ENCODE peak calls at places on chromosome 15, in four cellular contexts. One of them, this sample, is unnamed.

GRCh38 chr15:62940359-62940754 is 102.2 kb upstream of the TPM1 start:
- DNase-seq in mesothelial cell of epicardium: no peak
- DNase-seq in WTC11: no peak
- DNase-seq in transverse colon: no peak
- DNase-seq in this sample: no peak

GRCh38 chr15:36428102-36428845 is 151.2 kb upstream of the CDIN1 start:
- DNase-seq in mesothelial cell of epicardium: no peak
- DNase-seq in WTC11: no peak
- DNase-seq in transverse colon: no peak
- DNase-seq in this sample: no peak

GRCh38 chr15:36432162-36432561 is 147.3 kb upstream of the CDIN1 start:
- DNase-seq in mesothelial cell of epicardium: no peak
- DNase-seq in WTC11: no peak
- DNase-seq in transverse colon: no peak
- DNase-seq in this sample: no peak

GRCh38 chr15:93048759-93049161 is 40.3 kb downstream of the RGMA start:
- DNase-seq in mesothelial cell of epicardium: no peak
- DNase-seq in WTC11: no peak
- DNase-seq in transverse colon: peak; percentile 43
- DNase-seq in this sample: no peak

GRCh38 chr15:99683000-99683670 is 50.1 kb downstream of the LYSMD4 start:
- DNase-seq in mesothelial cell of epicardium: no peak
- DNase-seq in WTC11: no peak
- DNase-seq in transverse colon: no peak
- DNase-seq in this sample: no peak

GRCh38 chr15:74350295-74351275 is 16.9 kb downstream of the CYP11A1 start:
- DNase-seq in mesothelial cell of epicardium: no peak
- DNase-seq in WTC11: peak; percentile 5
- DNase-seq in transverse colon: no peak
- DNase-seq in this sample: no peak

GRCh38 chr15:78909791-78910228 is 35.0 kb downstream of the CTSH start:
- DNase-seq in mesothelial cell of epicardium: no peak
- DNase-seq in WTC11: peak; percentile 65
- DNase-seq in transverse colon: no peak
- DNase-seq in this sample: no peak

GRCh38 chr15:71730277-71731144 is 79.8 kb upstream of the NR2E3 start:
- DNase-seq in mesothelial cell of epicardium: no peak
- DNase-seq in WTC11: peak; percentile 40
- DNase-seq in transverse colon: peak; percentile 44
- DNase-seq in this sample: peak; percentile 30

GRCh38 chr15:89501646-89502045 is 5.3 kb upstream of the RHCG start:
- DNase-seq in mesothelial cell of epicardium: no peak
- DNase-seq in WTC11: no peak
- DNase-seq in transverse colon: no peak
- DNase-seq in this sample: no peak

GRCh38 chr15:43095243-43095642 is 10.6 kb downstream of the UBR1 start:
- DNase-seq in mesothelial cell of epicardium: no peak
- DNase-seq in WTC11: no peak
- DNase-seq in transverse colon: no peak
- DNase-seq in this sample: no peak

GRCh38 chr15:70559223-70559823 is 204.0 kb downstream of the UACA start:
- DNase-seq in mesothelial cell of epicardium: no peak
- DNase-seq in WTC11: no peak
- DNase-seq in transverse colon: peak; percentile 51
- DNase-seq in this sample: no peak

GRCh38 chr15:98548172-98548971 is 100.0 kb upstream of the IGF1R start:
- DNase-seq in mesothelial cell of epicardium: peak; percentile 56
- DNase-seq in WTC11: peak; percentile 72
- DNase-seq in transverse colon: peak; percentile 56
- DNase-seq in this sample: no peak

GRCh38 chr15:64050281-64051092 is 4.2 kb upstream of the DAPK2 start:
- DNase-seq in mesothelial cell of epicardium: no peak
- DNase-seq in WTC11: no peak
- DNase-seq in transverse colon: no peak
- DNase-seq in this sample: no peak

GRCh38 chr15:77573826-77574225 is 58.9 kb downstream of the LINGO1 start:
- DNase-seq in mesothelial cell of epicardium: no peak
- DNase-seq in WTC11: no peak
- DNase-seq in transverse colon: no peak
- DNase-seq in this sample: no peak

GRCh38 chr15:101504866-101505609 is 15.5 kb upstream of the PCSK6 start:
- DNase-seq in mesothelial cell of epicardium: no peak
- DNase-seq in WTC11: no peak
- DNase-seq in transverse colon: no peak
- DNase-seq in this sample: no peak

GRCh38 chr15:67023517-67024321 is 41.7 kb upstream of the SMAD3 start:
- DNase-seq in mesothelial cell of epicardium: no peak
- DNase-seq in WTC11: no peak
- DNase-seq in transverse colon: no peak
- DNase-seq in this sample: no peak

GRCh38 chr15:70867911-70868467 is 14.0 kb upstream of the LARP6 start:
- DNase-seq in mesothelial cell of epicardium: no peak
- DNase-seq in WTC11: no peak
- DNase-seq in transverse colon: no peak
- DNase-seq in this sample: no peak

GRCh38 chr15:38253448-38253847 is 812 bp downstream of the SPRED1 start:
- DNase-seq in mesothelial cell of epicardium: no peak
- DNase-seq in WTC11: no peak
- DNase-seq in transverse colon: peak; percentile 13
- DNase-seq in this sample: no peak

GRCh38 chr15:79595995-79596622 is 164.0 kb downstream of the MINAR1 start:
- DNase-seq in mesothelial cell of epicardium: no peak
- DNase-seq in WTC11: peak; percentile 72
- DNase-seq in transverse colon: peak; percentile 47
- DNase-seq in this sample: peak; percentile 77

GRCh38 chr15:68442041-68442440 is 10.1 kb upstream of the ITGA11 start:
- DNase-seq in mesothelial cell of epicardium: no peak
- DNase-seq in WTC11: no peak
- DNase-seq in transverse colon: no peak
- DNase-seq in this sample: no peak

GRCh38 chr15:92625297-92625980 is 30.1 kb downstream of the FAM174B start:
- DNase-seq in mesothelial cell of epicardium: no peak
- DNase-seq in WTC11: no peak
- DNase-seq in transverse colon: no peak
- DNase-seq in this sample: peak; percentile 55

GRCh38 chr15:23983500-23984259 is 296.6 kb upstream of the NDN start:
- DNase-seq in mesothelial cell of epicardium: no peak
- DNase-seq in WTC11: no peak
- DNase-seq in transverse colon: peak; percentile 9
- DNase-seq in this sample: no peak

GRCh38 chr15:92829875-92830274 is 70.2 kb upstream of the CHD2 start:
- DNase-seq in mesothelial cell of epicardium: no peak
- DNase-seq in WTC11: no peak
- DNase-seq in transverse colon: no peak
- DNase-seq in this sample: no peak

GRCh38 chr15:64943512-64944225 is 32.0 kb downstream of the ANKDD1A start:
- DNase-seq in mesothelial cell of epicardium: no peak
- DNase-seq in WTC11: no peak
- DNase-seq in transverse colon: no peak
- DNase-seq in this sample: no peak

GRCh38 chr15:90987561-90988141 is 6.7 kb downstream of the PRC1 start:
- DNase-seq in mesothelial cell of epicardium: no peak
- DNase-seq in WTC11: no peak
- DNase-seq in transverse colon: no peak
- DNase-seq in this sample: no peak

GRCh38 chr15:101725073-101725472 is 800 bp upstream of the TARS3 start:
- DNase-seq in mesothelial cell of epicardium: no peak
- DNase-seq in WTC11: no peak
- DNase-seq in transverse colon: no peak
- DNase-seq in this sample: no peak

GRCh38 chr15:96052572-96053038 is 277.9 kb upstream of the NR2F2 start:
- DNase-seq in mesothelial cell of epicardium: no peak
- DNase-seq in WTC11: peak; percentile 40
- DNase-seq in transverse colon: no peak
- DNase-seq in this sample: no peak

GRCh38 chr15:79408041-79408440 is 24.1 kb upstream of the MINAR1 start:
- DNase-seq in mesothelial cell of epicardium: no peak
- DNase-seq in WTC11: no peak
- DNase-seq in transverse colon: no peak
- DNase-seq in this sample: no peak

GRCh38 chr15:66961407-66961884 is 104.0 kb upstream of the SMAD3 start:
- DNase-seq in mesothelial cell of epicardium: no peak
- DNase-seq in WTC11: no peak
- DNase-seq in transverse colon: no peak
- DNase-seq in this sample: no peak

GRCh38 chr15:62824111-62824737 is 218.3 kb upstream of the TPM1 start:
- DNase-seq in mesothelial cell of epicardium: no peak
- DNase-seq in WTC11: no peak
- DNase-seq in transverse colon: no peak
- DNase-seq in this sample: no peak

GRCh38 chr15:91168457-91168856 is 68.4 kb downstream of the SV2B start:
- DNase-seq in mesothelial cell of epicardium: no peak
- DNase-seq in WTC11: no peak
- DNase-seq in transverse colon: no peak
- DNase-seq in this sample: no peak

GRCh38 chr15:73078291-73078690 is 26.0 kb downstream of the NEO1 start:
- DNase-seq in mesothelial cell of epicardium: no peak
- DNase-seq in WTC11: no peak
- DNase-seq in transverse colon: no peak
- DNase-seq in this sample: no peak

GRCh38 chr15:39887832-39888231 is 32.2 kb downstream of the GPR176 start:
- DNase-seq in mesothelial cell of epicardium: no peak
- DNase-seq in WTC11: no peak
- DNase-seq in transverse colon: peak; percentile 46
- DNase-seq in this sample: no peak
- TF ChIP-seq CTCF in mesothelial cell of epicardium: no peak
- TF ChIP-seq CTCF in WTC11: no peak
- TF ChIP-seq CTCF in transverse colon: peak; percentile 43
- TF ChIP-seq CTCF in this sample: peak; percentile 24

GRCh38 chr15:25508369-25509002 is 69.7 kb upstream of the UBE3A start:
- DNase-seq in mesothelial cell of epicardium: no peak
- DNase-seq in WTC11: no peak
- DNase-seq in transverse colon: no peak
- DNase-seq in this sample: no peak
- TF ChIP-seq CTCF in mesothelial cell of epicardium: peak; percentile 25
- TF ChIP-seq CTCF in WTC11: peak; percentile 36
- TF ChIP-seq CTCF in transverse colon: peak; percentile 54
- TF ChIP-seq CTCF in this sample: peak; percentile 55

GRCh38 chr15:48825075-48825474 is 14.2 kb upstream of the CEP152 start:
- DNase-seq in mesothelial cell of epicardium: no peak
- DNase-seq in WTC11: no peak
- DNase-seq in transverse colon: no peak
- DNase-seq in this sample: no peak

GRCh38 chr15:48823706-48824105 is 12.8 kb upstream of the CEP152 start:
- DNase-seq in mesothelial cell of epicardium: no peak
- DNase-seq in WTC11: no peak
- DNase-seq in transverse colon: no peak
- DNase-seq in this sample: no peak

GRCh38 chr15:48828906-48829305 is 18.0 kb upstream of the CEP152 start:
- DNase-seq in mesothelial cell of epicardium: no peak
- DNase-seq in WTC11: no peak
- DNase-seq in transverse colon: no peak
- DNase-seq in this sample: no peak

GRCh38 chr15:48823237-48823636 is 12.4 kb upstream of the CEP152 start:
- DNase-seq in mesothelial cell of epicardium: no peak
- DNase-seq in WTC11: peak; percentile 17
- DNase-seq in transverse colon: no peak
- DNase-seq in this sample: no peak
- TF ChIP-seq CTCF in mesothelial cell of epicardium: no peak
- TF ChIP-seq CTCF in WTC11: no peak
- TF ChIP-seq CTCF in transverse colon: no peak
- TF ChIP-seq CTCF in this sample: no peak

GRCh38 chr15:60508442-60508841 is 29.5 kb upstream of the ICE2 start:
- DNase-seq in mesothelial cell of epicardium: no peak
- DNase-seq in WTC11: no peak
- DNase-seq in transverse colon: no peak
- DNase-seq in this sample: no peak

GRCh38 chr15:60510006-60510405 is 31.1 kb upstream of the ICE2 start:
- DNase-seq in mesothelial cell of epicardium: no peak
- DNase-seq in WTC11: no peak
- DNase-seq in transverse colon: no peak
- DNase-seq in this sample: no peak

GRCh38 chr15:60509470-60509869 is 30.5 kb upstream of the ICE2 start:
- DNase-seq in mesothelial cell of epicardium: no peak
- DNase-seq in WTC11: no peak
- DNase-seq in transverse colon: no peak
- DNase-seq in this sample: no peak

GRCh38 chr15:60511351-60512157 is 32.6 kb upstream of the ICE2 start:
- DNase-seq in mesothelial cell of epicardium: no peak
- DNase-seq in WTC11: no peak
- DNase-seq in transverse colon: no peak
- DNase-seq in this sample: no peak

DNA sequence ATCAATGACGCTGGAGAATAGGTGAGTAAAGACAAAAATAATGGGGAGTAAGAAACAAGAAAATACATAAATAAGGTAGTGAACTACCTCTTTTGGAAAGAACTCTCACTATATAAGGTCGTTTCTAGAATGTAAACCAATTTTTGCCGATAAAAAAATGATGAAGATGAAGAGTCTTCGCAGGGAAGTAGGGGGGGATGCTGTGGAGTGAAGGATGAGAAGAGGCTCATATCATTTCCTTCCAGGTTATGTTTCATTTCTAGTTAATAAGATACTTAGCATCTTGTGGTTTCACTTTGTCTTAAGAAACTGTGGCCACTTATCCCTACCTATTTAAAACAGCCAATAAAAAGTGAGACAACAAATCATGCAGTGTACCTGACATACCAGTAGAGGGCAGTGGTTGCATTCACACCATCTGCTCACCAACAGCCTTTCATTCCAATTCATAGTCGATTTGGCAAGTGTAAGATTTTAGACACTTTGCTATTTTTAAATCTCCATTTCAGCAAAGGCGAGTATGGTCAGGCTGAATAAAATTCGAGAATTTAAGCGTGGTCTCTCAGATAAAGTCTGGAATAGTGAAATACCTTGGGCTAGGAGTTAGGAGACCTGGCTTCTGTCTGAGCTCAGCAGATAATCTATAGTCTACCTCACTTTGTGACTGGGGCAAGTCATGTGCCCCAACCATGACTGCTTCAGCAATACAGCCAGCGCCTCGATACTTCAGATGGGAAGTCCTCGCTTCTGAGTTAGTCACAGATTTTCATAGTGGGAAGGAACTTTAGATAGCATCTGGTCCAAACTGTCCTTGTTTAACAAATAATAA is 28.9 kb upstream of the ICE2 start:
- DNase-seq in mesothelial cell of epicardium: no peak
- DNase-seq in WTC11: no peak
- DNase-seq in transverse colon: peak; percentile 33
- DNase-seq in this sample: peak; percentile 71
- TF ChIP-seq CTCF in mesothelial cell of epicardium: peak; percentile 89
- TF ChIP-seq CTCF in WTC11: peak; percentile 77
- TF ChIP-seq CTCF in transverse colon: peak; percentile 96
- TF ChIP-seq CTCF in this sample: peak; percentile 91

GRCh38 chr15:57655809-57656208 is 50.7 kb upstream of the POLR2M start:
- DNase-seq in mesothelial cell of epicardium: no peak
- DNase-seq in WTC11: no peak
- DNase-seq in transverse colon: no peak
- DNase-seq in this sample: no peak
- TF ChIP-seq CTCF in mesothelial cell of epicardium: no peak
- TF ChIP-seq CTCF in WTC11: no peak
- TF ChIP-seq CTCF in transverse colon: no peak
- TF ChIP-seq CTCF in this sample: no peak

This sample was measured in GM12864.